ENCODE peak calls at places on chromosome 11, in four cellular contexts. One of them, this sample, is unnamed.

GRCh38 chr11:47552086-47552580 is 799 bp downstream of the CELF1 start:
- DNase-seq in stimulated activated CD4-positive, alpha-beta T cell treated with anti-CD3 and anti-CD28 coated beads, Interleukin-1b, Interleukin-23, amount 100 ng/mL, for 24 hours: no peak
- DNase-seq in occipital lobe: no peak
- DNase-seq in ovary: peak
- DNase-seq in this sample: peak

GRCh38 chr11:62556102-62556871 is 9.7 kb upstream of the AHNAK start:
- DNase-seq in occipital lobe: peak
- DNase-seq in ovary: peak
- DNase-seq in stimulated activated CD4-positive, alpha-beta T cell treated with anti-CD3 and anti-CD28 coated beads, Interleukin-1b, Interleukin-23, amount 100 ng/mL, for 24 hours: no peak
- DNase-seq in this sample: peak

GRCh38 chr11:74710291-74710938 is 20.8 kb downstream of the CHRDL2 start:
- DNase-seq in stimulated activated CD4-positive, alpha-beta T cell treated with anti-CD3 and anti-CD28 coated beads, Interleukin-1b, Interleukin-23, amount 100 ng/mL, for 24 hours: no peak
- DNase-seq in ovary: no peak
- DNase-seq in occipital lobe: no peak
- DNase-seq in this sample: no peak

GRCh38 chr11:72039108-72039850 is 40.6 kb downstream of the IL18BP start:
- DNase-seq in stimulated activated CD4-positive, alpha-beta T cell treated with anti-CD3 and anti-CD28 coated beads, Interleukin-1b, Interleukin-23, amount 100 ng/mL, for 24 hours: no peak
- DNase-seq in ovary: peak
- DNase-seq in occipital lobe: no peak
- DNase-seq in this sample: no peak

GRCh38 chr11:75400110-75400865 is 970 bp downstream of the RPS3 start:
- DNase-seq in ovary: no peak
- DNase-seq in occipital lobe: no peak
- DNase-seq in stimulated activated CD4-positive, alpha-beta T cell treated with anti-CD3 and anti-CD28 coated beads, Interleukin-1b, Interleukin-23, amount 100 ng/mL, for 24 hours: no peak
- DNase-seq in this sample: peak

GRCh38 chr11:69381681-69382130 is 87.8 kb downstream of the MYEOV start:
- DNase-seq in occipital lobe: no peak
- DNase-seq in stimulated activated CD4-positive, alpha-beta T cell treated with anti-CD3 and anti-CD28 coated beads, Interleukin-1b, Interleukin-23, amount 100 ng/mL, for 24 hours: no peak
- DNase-seq in ovary: peak
- DNase-seq in this sample: no peak

GRCh38 chr11:9138612-9139579 is 47.5 kb upstream of the SCUBE2 start:
- DNase-seq in occipital lobe: no peak
- DNase-seq in ovary: peak
- DNase-seq in stimulated activated CD4-positive, alpha-beta T cell treated with anti-CD3 and anti-CD28 coated beads, Interleukin-1b, Interleukin-23, amount 100 ng/mL, for 24 hours: no peak
- DNase-seq in this sample: peak

GRCh38 chr11:62001450-62002178 is 34.2 kb upstream of the FTH1 start:
- DNase-seq in stimulated activated CD4-positive, alpha-beta T cell treated with anti-CD3 and anti-CD28 coated beads, Interleukin-1b, Interleukin-23, amount 100 ng/mL, for 24 hours: no peak
- DNase-seq in occipital lobe: no peak
- DNase-seq in ovary: peak
- DNase-seq in this sample: no peak

GRCh38 chr11:11082651-11083050 is 224.8 kb upstream of the ZBED5 start:
- DNase-seq in occipital lobe: no peak
- DNase-seq in stimulated activated CD4-positive, alpha-beta T cell treated with anti-CD3 and anti-CD28 coated beads, Interleukin-1b, Interleukin-23, amount 100 ng/mL, for 24 hours: no peak
- DNase-seq in ovary: no peak
- DNase-seq in this sample: no peak

GRCh38 chr11:20158597-20159257 is 1.5 kb downstream of the DBX1 start:
- DNase-seq in occipital lobe: no peak
- DNase-seq in ovary: peak
- DNase-seq in stimulated activated CD4-positive, alpha-beta T cell treated with anti-CD3 and anti-CD28 coated beads, Interleukin-1b, Interleukin-23, amount 100 ng/mL, for 24 hours: no peak
- DNase-seq in this sample: peak

GRCh38 chr11:71183878-71184277 is 68.5 kb downstream of the SHANK2 start:
- DNase-seq in occipital lobe: no peak
- DNase-seq in ovary: no peak
- DNase-seq in stimulated activated CD4-positive, alpha-beta T cell treated with anti-CD3 and anti-CD28 coated beads, Interleukin-1b, Interleukin-23, amount 100 ng/mL, for 24 hours: no peak
- DNase-seq in this sample: no peak

GRCh38 chr11:103441021-103441420 is 331.8 kb downstream of the DYNC2H1 start:
- DNase-seq in occipital lobe: no peak
- DNase-seq in ovary: no peak
- DNase-seq in stimulated activated CD4-positive, alpha-beta T cell treated with anti-CD3 and anti-CD28 coated beads, Interleukin-1b, Interleukin-23, amount 100 ng/mL, for 24 hours: no peak
- DNase-seq in this sample: no peak

GRCh38 chr11:12169822-12170221 is 59.4 kb downstream of the MICAL2 start:
- DNase-seq in ovary: no peak
- DNase-seq in stimulated activated CD4-positive, alpha-beta T cell treated with anti-CD3 and anti-CD28 coated beads, Interleukin-1b, Interleukin-23, amount 100 ng/mL, for 24 hours: no peak
- DNase-seq in occipital lobe: no peak
- DNase-seq in this sample: no peak

GRCh38 chr11:120773501-120774031 is 250.3 kb upstream of the TBCEL start:
- DNase-seq in occipital lobe: no peak
- DNase-seq in ovary: no peak
- DNase-seq in stimulated activated CD4-positive, alpha-beta T cell treated with anti-CD3 and anti-CD28 coated beads, Interleukin-1b, Interleukin-23, amount 100 ng/mL, for 24 hours: no peak
- DNase-seq in this sample: peak

GRCh38 chr11:29272019-29272654 is 744.7 kb downstream of the KCNA4 start:
- DNase-seq in occipital lobe: no peak
- DNase-seq in stimulated activated CD4-positive, alpha-beta T cell treated with anti-CD3 and anti-CD28 coated beads, Interleukin-1b, Interleukin-23, amount 100 ng/mL, for 24 hours: no peak
- DNase-seq in ovary: no peak
- DNase-seq in this sample: peak

GRCh38 chr11:46649180-46649738 is 31.9 kb downstream of the ATG13 start:
- DNase-seq in ovary: peak
- DNase-seq in occipital lobe: peak
- DNase-seq in stimulated activated CD4-positive, alpha-beta T cell treated with anti-CD3 and anti-CD28 coated beads, Interleukin-1b, Interleukin-23, amount 100 ng/mL, for 24 hours: no peak
- DNase-seq in this sample: peak

GRCh38 chr11:67032830-67033555 is 10.1 kb downstream of the SYT12 start:
- DNase-seq in ovary: peak
- DNase-seq in occipital lobe: no peak
- DNase-seq in stimulated activated CD4-positive, alpha-beta T cell treated with anti-CD3 and anti-CD28 coated beads, Interleukin-1b, Interleukin-23, amount 100 ng/mL, for 24 hours: no peak
- DNase-seq in this sample: peak

GRCh38 chr11:41201156-41201555 is 258.3 kb downstream of the LRRC4C start:
- DNase-seq in ovary: no peak
- DNase-seq in stimulated activated CD4-positive, alpha-beta T cell treated with anti-CD3 and anti-CD28 coated beads, Interleukin-1b, Interleukin-23, amount 100 ng/mL, for 24 hours: no peak
- DNase-seq in occipital lobe: no peak
- DNase-seq in this sample: peak

GRCh38 chr11:65782816-65783228 is 2.0 kb upstream of the AP5B1 start:
- DNase-seq in ovary: no peak
- DNase-seq in stimulated activated CD4-positive, alpha-beta T cell treated with anti-CD3 and anti-CD28 coated beads, Interleukin-1b, Interleukin-23, amount 100 ng/mL, for 24 hours: no peak
- DNase-seq in occipital lobe: no peak
- DNase-seq in this sample: no peak

GRCh38 chr11:127454856-127455255 is 454.3 kb upstream of the KIRREL3 start:
- DNase-seq in ovary: no peak
- DNase-seq in stimulated activated CD4-positive, alpha-beta T cell treated with anti-CD3 and anti-CD28 coated beads, Interleukin-1b, Interleukin-23, amount 100 ng/mL, for 24 hours: no peak
- DNase-seq in occipital lobe: no peak
- DNase-seq in this sample: peak

GRCh38 chr11:10108901-10109665 is 184.9 kb downstream of the SBF2 start:
- DNase-seq in occipital lobe: no peak
- DNase-seq in ovary: no peak
- DNase-seq in stimulated activated CD4-positive, alpha-beta T cell treated with anti-CD3 and anti-CD28 coated beads, Interleukin-1b, Interleukin-23, amount 100 ng/mL, for 24 hours: no peak
- DNase-seq in this sample: no peak

GRCh38 chr11:122246885-122247284 is 130.9 kb upstream of the BLID start:
- DNase-seq in stimulated activated CD4-positive, alpha-beta T cell treated with anti-CD3 and anti-CD28 coated beads, Interleukin-1b, Interleukin-23, amount 100 ng/mL, for 24 hours: no peak
- DNase-seq in ovary: no peak
- DNase-seq in occipital lobe: no peak
- DNase-seq in this sample: no peak

GRCh38 chr11:58776891-58777451 is 45.2 kb upstream of the GLYAT start:
- DNase-seq in occipital lobe: no peak
- DNase-seq in stimulated activated CD4-positive, alpha-beta T cell treated with anti-CD3 and anti-CD28 coated beads, Interleukin-1b, Interleukin-23, amount 100 ng/mL, for 24 hours: no peak
- DNase-seq in ovary: no peak
- DNase-seq in this sample: no peak

GRCh38 chr11:4891996-4892640 is 10.4 kb downstream of the OR51T1 start:
- DNase-seq in ovary: no peak
- DNase-seq in stimulated activated CD4-positive, alpha-beta T cell treated with anti-CD3 and anti-CD28 coated beads, Interleukin-1b, Interleukin-23, amount 100 ng/mL, for 24 hours: no peak
- DNase-seq in occipital lobe: no peak
- DNase-seq in this sample: peak

GRCh38 chr11:65316311-65316978 is 1.8 kb downstream of the CDC42EP2 start:
- DNase-seq in ovary: peak
- DNase-seq in stimulated activated CD4-positive, alpha-beta T cell treated with anti-CD3 and anti-CD28 coated beads, Interleukin-1b, Interleukin-23, amount 100 ng/mL, for 24 hours: no peak
- DNase-seq in occipital lobe: no peak
- DNase-seq in this sample: no peak

GRCh38 chr11:41246399-41246745 is 213.1 kb downstream of the LRRC4C start:
- DNase-seq in ovary: no peak
- DNase-seq in occipital lobe: no peak
- DNase-seq in stimulated activated CD4-positive, alpha-beta T cell treated with anti-CD3 and anti-CD28 coated beads, Interleukin-1b, Interleukin-23, amount 100 ng/mL, for 24 hours: no peak
- DNase-seq in this sample: no peak

GRCh38 chr11:57776577-57776976 is 15.0 kb downstream of the CTNND1 start:
- DNase-seq in occipital lobe: no peak
- DNase-seq in stimulated activated CD4-positive, alpha-beta T cell treated with anti-CD3 and anti-CD28 coated beads, Interleukin-1b, Interleukin-23, amount 100 ng/mL, for 24 hours: no peak
- DNase-seq in ovary: no peak
- DNase-seq in this sample: no peak

GRCh38 chr11:57649826-57650738 is at the start of gene YPEL4:
- DNase-seq in ovary: peak
- DNase-seq in stimulated activated CD4-positive, alpha-beta T cell treated with anti-CD3 and anti-CD28 coated beads, Interleukin-1b, Interleukin-23, amount 100 ng/mL, for 24 hours: peak
- DNase-seq in occipital lobe: peak
- DNase-seq in this sample: peak

GRCh38 chr11:78101073-78101472 is 21.4 kb upstream of the NDUFC2 start:
- DNase-seq in occipital lobe: no peak
- DNase-seq in ovary: no peak
- DNase-seq in stimulated activated CD4-positive, alpha-beta T cell treated with anti-CD3 and anti-CD28 coated beads, Interleukin-1b, Interleukin-23, amount 100 ng/mL, for 24 hours: no peak
- DNase-seq in this sample: no peak

GRCh38 chr11:1121343-1122331 is 36.1 kb upstream of the MUC5AC start:
- DNase-seq in stimulated activated CD4-positive, alpha-beta T cell treated with anti-CD3 and anti-CD28 coated beads, Interleukin-1b, Interleukin-23, amount 100 ng/mL, for 24 hours: no peak
- DNase-seq in ovary: peak
- DNase-seq in occipital lobe: no peak
- DNase-seq in this sample: peak

GRCh38 chr11:67534070-67534679 is 10.9 kb upstream of the CABP2 start:
- DNase-seq in occipital lobe: no peak
- DNase-seq in stimulated activated CD4-positive, alpha-beta T cell treated with anti-CD3 and anti-CD28 coated beads, Interleukin-1b, Interleukin-23, amount 100 ng/mL, for 24 hours: no peak
- DNase-seq in ovary: no peak
- DNase-seq in this sample: no peak

GRCh38 chr11:61695917-61696316 is 15.7 kb downstream of the DAGLA start:
- DNase-seq in ovary: peak
- DNase-seq in stimulated activated CD4-positive, alpha-beta T cell treated with anti-CD3 and anti-CD28 coated beads, Interleukin-1b, Interleukin-23, amount 100 ng/mL, for 24 hours: peak
- DNase-seq in occipital lobe: peak
- DNase-seq in this sample: peak

GRCh38 chr11:134655189-134655937 is 243.3 kb upstream of the B3GAT1 start:
- DNase-seq in ovary: no peak
- DNase-seq in stimulated activated CD4-positive, alpha-beta T cell treated with anti-CD3 and anti-CD28 coated beads, Interleukin-1b, Interleukin-23, amount 100 ng/mL, for 24 hours: no peak
- DNase-seq in occipital lobe: no peak
- DNase-seq in this sample: no peak

GRCh38 chr11:134250675-134251074 is 2.5 kb downstream of the THYN1 start:
- DNase-seq in ovary: no peak
- DNase-seq in stimulated activated CD4-positive, alpha-beta T cell treated with anti-CD3 and anti-CD28 coated beads, Interleukin-1b, Interleukin-23, amount 100 ng/mL, for 24 hours: no peak
- DNase-seq in occipital lobe: no peak
- DNase-seq in this sample: no peak

GRCh38 chr11:69535928-69536327 is 54.5 kb downstream of the LINC01488 start:
- DNase-seq in occipital lobe: no peak
- DNase-seq in ovary: no peak
- DNase-seq in stimulated activated CD4-positive, alpha-beta T cell treated with anti-CD3 and anti-CD28 coated beads, Interleukin-1b, Interleukin-23, amount 100 ng/mL, for 24 hours: no peak
- DNase-seq in this sample: no peak

GRCh38 chr11:75562048-75562835 is at the start of gene SERPINH1:
- DNase-seq in ovary: peak
- DNase-seq in stimulated activated CD4-positive, alpha-beta T cell treated with anti-CD3 and anti-CD28 coated beads, Interleukin-1b, Interleukin-23, amount 100 ng/mL, for 24 hours: peak
- DNase-seq in occipital lobe: peak
- DNase-seq in this sample: peak

GRCh38 chr11:63761870-63762661 is 6.5 kb downstream of the ZFTA start:
- DNase-seq in occipital lobe: no peak
- DNase-seq in ovary: peak
- DNase-seq in stimulated activated CD4-positive, alpha-beta T cell treated with anti-CD3 and anti-CD28 coated beads, Interleukin-1b, Interleukin-23, amount 100 ng/mL, for 24 hours: no peak
- DNase-seq in this sample: no peak

This sample was measured in M059J.